ENCODE peak calls at places on chromosome 14, in eight cellular contexts. Q is fibroblast of the aortic adventitia, A is astrocyte of the spinal cord, Z is transverse colon, L is cardiac fibroblast, G is A673, F is A549, K is pancreas. W is an unnamed sample.

GRCh38 chr14:79549515-79549914 is 661.8 kb downstream of the DIO2 start:
- DNase-seq in A (peak; percentile 57), Q (peak; percentile 3), Z (no peak), K (no peak), F (no peak), G (no peak), L (peak; percentile 73), W (no peak)

GRCh38 chr14:53517276-53517960 is 364.3 kb upstream of the DDHD1 start:
- DNase-seq in Z (no peak), Q (peak; percentile 13), K (no peak), A (peak; percentile 75), G (no peak), F (no peak), L (peak; percentile 43), W (no peak)

GRCh38 chr14:101598159-101598558 is 36.9 kb downstream of the DIO3 start:
- DNase-seq in G (no peak), Q (no peak), F (no peak), L (no peak), Z (peak; percentile 1), A (no peak), K (no peak), W (no peak)

GRCh38 chr14:75126121-75126544 is 715 bp downstream of the NEK9 start:
- DNase-seq in G (peak; percentile 22), F (no peak), K (no peak), L (peak; percentile 21), A (peak; percentile 20), Z (no peak), Q (no peak), W (no peak)

GRCh38 chr14:50064993-50065392 is 51.4 kb downstream of the VCPKMT start:
- DNase-seq in L (peak; percentile 24), Z (peak; percentile 68), F (no peak), K (no peak), Q (peak; percentile 71), A (peak; percentile 21), G (no peak), W (peak; percentile 60)

GRCh38 chr14:42911642-42912041 is 1305.0 kb downstream of the LRFN5 start:
- DNase-seq in L (no peak), A (peak; percentile 7), G (peak; percentile 4), Q (peak; percentile 26), K (no peak), F (peak; percentile 2), Z (no peak), W (no peak)

GRCh38 chr14:40762177-40762576 is 844.5 kb upstream of the LRFN5 start:
- DNase-seq in G (no peak), L (no peak), Q (no peak), F (no peak), K (no peak), A (no peak), Z (no peak), W (no peak)

GRCh38 chr14:80664576-80664975 is 277.0 kb downstream of the CEP128 start:
- DNase-seq in K (no peak), F (peak; percentile 26), G (peak; percentile 6), Q (peak; percentile 13), Z (no peak), A (peak; percentile 21), L (no peak), W (peak; percentile 15)

GRCh38 chr14:105537580-105538474 is 11.4 kb downstream of the TMEM121 start:
- DNase-seq in Z (peak; percentile 62), A (no peak), G (peak; percentile 56), F (no peak), Q (no peak), K (peak; percentile 87), L (peak; percentile 13), W (no peak)

GRCh38 chr14:100905166-100905565 is 1.6 kb upstream of the RTL1 start:
- DNase-seq in A (no peak), K (no peak), Z (no peak), Q (no peak), F (no peak), G (no peak), L (no peak), W (no peak)

GRCh38 chr14:74456684-74457083 is 30.7 kb upstream of the SYNDIG1L start:
- DNase-seq in G (no peak), Q (no peak), A (no peak), K (no peak), F (no peak), Z (no peak), L (no peak), W (no peak)

GRCh38 chr14:54933006-54933405 is 30.4 kb upstream of the GCH1 start:
- DNase-seq in Q (no peak), K (no peak), A (no peak), L (no peak), Z (no peak), G (no peak), F (no peak), W (no peak)

GRCh38 chr14:101721951-101722661 is 39.4 kb upstream of the PPP2R5C start:
- DNase-seq in K (no peak), Z (peak; percentile 83), A (peak; percentile 50), Q (no peak), L (peak; percentile 25), G (peak; percentile 76), F (peak; percentile 65), W (peak; percentile 51)

GRCh38 chr14:74786916-74787315 is 23.8 kb downstream of the YLPM1 start:
- DNase-seq in L (no peak), G (no peak), K (no peak), F (no peak), Q (no peak), A (no peak), Z (no peak), W (no peak)

GRCh38 chr14:95299271-95299670 is 20.4 kb downstream of the CLMN start:
- DNase-seq in L (no peak), G (no peak), Z (no peak), K (no peak), Q (no peak), F (no peak), A (no peak), W (no peak)

GRCh38 chr14:100056964-100057817 is 8.0 kb upstream of the EVL start:
- DNase-seq in Z (no peak), K (no peak), G (peak; percentile 22), A (peak; percentile 28), F (peak; percentile 23), Q (peak; percentile 46), L (peak; percentile 66), W (peak; percentile 46)

DNA sequence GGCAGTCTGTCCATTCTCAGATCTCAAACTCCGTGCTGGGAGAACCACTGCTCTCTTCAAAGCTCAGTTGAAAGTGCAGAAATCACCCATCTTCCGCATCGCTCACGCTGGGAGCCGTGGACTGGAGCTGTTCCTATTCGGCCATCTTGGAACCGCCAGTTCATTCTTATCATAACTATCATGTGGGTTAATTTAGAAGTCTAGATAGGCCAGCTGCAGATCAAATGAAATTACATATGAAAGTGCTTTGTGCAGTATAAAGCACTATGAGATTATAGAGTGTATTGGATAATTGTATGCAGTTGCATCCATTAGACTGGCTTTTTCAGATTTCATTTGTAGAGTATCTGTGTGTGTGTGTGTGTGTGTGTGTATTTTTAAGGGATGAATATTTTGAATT is 57.8 kb downstream of the PRORP start:
- DNase-seq in F (no peak), L (no peak), G (no peak), Q (no peak), A (no peak), K (no peak), Z (no peak), W (no peak)
- TF ChIP-seq CTCF in F (no peak), L (no peak), G (no peak), Q (no peak), A (no peak), K (no peak), Z (no peak), W (no peak)

DNA sequence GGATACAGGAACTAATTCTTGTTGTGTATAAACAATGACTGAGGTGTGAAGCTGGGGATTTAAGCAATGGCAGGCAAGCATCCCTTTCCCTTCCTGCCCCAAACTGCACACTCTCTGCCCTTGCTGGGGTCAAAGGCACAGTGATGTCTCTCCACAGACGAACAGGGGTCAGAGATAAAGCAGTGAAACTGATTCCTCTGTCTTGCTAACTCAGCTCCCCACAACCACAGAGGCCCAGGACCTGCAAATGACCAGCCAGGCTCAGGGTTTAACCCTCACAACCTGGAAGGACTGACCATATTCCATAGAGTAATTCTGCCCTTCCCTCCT is 67.2 kb downstream of the CCDC88C start:
- DNase-seq in L (no peak), G (no peak), K (no peak), F (no peak), Z (no peak), A (no peak), Q (no peak), W (no peak)
- H3K4me3 ChIP-seq in L (no peak overlapping the region), G (no peak overlapping the region), K (no peak overlapping the region), F (no peak overlapping the region), Z (no peak overlapping the region), A (no peak overlapping the region), Q (no peak overlapping the region), W (no peak overlapping the region)

GRCh38 chr14:23569443-23570151 is 2.0 kb upstream of the AP1G2 start:
- DNase-seq in Z (no peak), Q (no peak), F (peak; percentile 52), K (no peak), A (no peak), L (no peak), G (peak; percentile 49), W (peak; percentile 66)

GRCh38 chr14:23567186-23568020 is at the start of gene AP1G2:
- DNase-seq in G (peak; percentile 57), Z (peak; percentile 96), K (peak; percentile 95), A (peak; percentile 56), F (peak; percentile 91), L (peak; percentile 65), Q (peak; percentile 38), W (peak; percentile 91)

GRCh38 chr14:23568021-23568599 is 519 bp upstream of the AP1G2 start:
- DNase-seq in A (no peak), Q (no peak), F (no peak), K (no peak), G (no peak), Z (no peak), L (no peak), W (no peak)

GRCh38 chr14:23566782-23567185 is 807 bp downstream of the AP1G2 start:
- DNase-seq in A (no peak), L (peak; percentile 27), Q (peak; percentile 29), G (no peak), F (peak; percentile 30), Z (no peak), K (peak; percentile 91), W (peak; percentile 46)

DNA sequence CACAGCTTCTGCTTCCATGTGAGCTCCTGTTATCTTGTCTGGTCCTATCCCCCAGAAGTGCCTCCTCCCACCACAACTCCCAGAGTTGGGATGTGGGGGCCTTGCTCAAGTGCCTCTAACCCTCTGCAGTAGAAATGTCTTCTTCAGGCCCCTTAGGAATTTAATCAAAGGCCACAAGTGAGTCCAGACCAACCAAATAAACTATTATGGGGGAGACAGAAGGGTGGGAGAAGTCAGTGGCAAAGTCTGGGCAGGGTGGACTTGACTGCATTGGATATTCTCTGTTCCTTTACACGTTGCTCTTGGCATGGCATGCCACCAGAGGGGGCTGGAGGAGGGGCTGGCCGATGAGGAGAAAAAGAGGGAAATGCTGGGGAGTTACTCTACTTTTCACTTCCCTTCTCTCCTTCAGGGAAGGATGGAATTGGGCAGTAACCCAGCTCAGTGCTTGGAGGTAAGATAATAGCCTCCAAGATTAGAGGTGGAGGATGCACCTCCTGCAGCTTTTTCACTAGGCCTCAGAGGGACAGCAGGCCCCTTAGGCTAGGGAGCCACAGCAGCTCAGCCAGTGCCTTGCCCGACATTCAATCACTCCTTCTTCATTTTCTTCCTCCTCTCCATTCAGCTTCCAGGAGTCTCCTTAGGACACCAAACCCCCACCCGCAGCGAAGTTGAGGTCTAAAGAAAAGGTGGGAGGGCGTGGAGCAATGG is 1.2 kb upstream of the AP1G2 start:
- DNase-seq in Z (no peak), L (no peak), A (no peak), G (peak; percentile 66), K (no peak), Q (no peak), F (peak; percentile 42), W (no peak)
- TF ChIP-seq CTCF in Z (peak; percentile 25), L (peak; percentile 11), A (peak; percentile 48), G (peak; percentile 61), K (no peak), Q (peak; percentile 26), F (peak; percentile 24), W (peak; percentile 35)

GRCh38 chr14:72822946-72823611 is 70.8 kb downstream of the DPF3 start:
- DNase-seq in L (no peak), Z (no peak), A (no peak), Q (peak; percentile 48), G (no peak), K (no peak), F (no peak), W (no peak)
- H3K4me3 ChIP-seq in L (no peak overlapping the region), Z (no peak overlapping the region), A (no peak overlapping the region), Q (no peak overlapping the region), G (no peak overlapping the region), K (no peak overlapping the region), F (no peak overlapping the region), W (no peak overlapping the region)

W was measured in epithelial cell of esophagus.